ENCODE peak calls at places on chromosomes 2 and 18, in five cellular contexts. One of them, this sample, is unnamed.

GRCh38 chr2:156333951-156334495 is 1.5 kb upstream of the NR4A2 start:
- DNase-seq in cardiac fibroblast: no peak
- DNase-seq in heart right ventricle: peak
- DNase-seq in body of pancreas: peak
- DNase-seq in tibial nerve: no peak
- DNase-seq in this sample: peak

GRCh38 chr18:8705941-8706544 is 687 bp downstream of the MTCL1 start:
- DNase-seq in body of pancreas: peak
- DNase-seq in cardiac fibroblast: no peak
- DNase-seq in tibial nerve: no peak
- DNase-seq in heart right ventricle: no peak
- DNase-seq in this sample: no peak

GRCh38 chr2:187995556-187995955 is 296.1 kb upstream of the GULP1 start:
- DNase-seq in body of pancreas: no peak
- DNase-seq in tibial nerve: no peak
- DNase-seq in cardiac fibroblast: no peak
- DNase-seq in heart right ventricle: no peak
- DNase-seq in this sample: peak

GRCh38 chr2:151040036-151040435 is 221.6 kb downstream of the RBM43 start:
- DNase-seq in body of pancreas: no peak
- DNase-seq in heart right ventricle: no peak
- DNase-seq in cardiac fibroblast: peak
- DNase-seq in tibial nerve: no peak
- DNase-seq in this sample: no peak

GRCh38 chr2:20646446-20646845 is 4.5 kb downstream of the HS1BP3 start:
- DNase-seq in body of pancreas: no peak
- DNase-seq in tibial nerve: no peak
- DNase-seq in cardiac fibroblast: no peak
- DNase-seq in heart right ventricle: no peak
- DNase-seq in this sample: no peak

GRCh38 chr2:20562540-20563225 is 88.2 kb downstream of the HS1BP3 start:
- DNase-seq in cardiac fibroblast: no peak
- DNase-seq in body of pancreas: no peak
- DNase-seq in tibial nerve: no peak
- DNase-seq in heart right ventricle: no peak
- DNase-seq in this sample: no peak

GRCh38 chr2:60234274-60234976 is 319.0 kb downstream of the BCL11A start:
- DNase-seq in tibial nerve: no peak
- DNase-seq in cardiac fibroblast: no peak
- DNase-seq in body of pancreas: no peak
- DNase-seq in heart right ventricle: no peak
- DNase-seq in this sample: no peak

GRCh38 chr2:96341641-96342040 is 6.1 kb downstream of the NCAPH start:
- DNase-seq in heart right ventricle: no peak
- DNase-seq in tibial nerve: no peak
- DNase-seq in cardiac fibroblast: no peak
- DNase-seq in body of pancreas: no peak
- DNase-seq in this sample: no peak

GRCh38 chr18:69885841-69886531 is 61.7 kb downstream of the CD226 start:
- DNase-seq in body of pancreas: no peak
- DNase-seq in cardiac fibroblast: no peak
- DNase-seq in heart right ventricle: no peak
- DNase-seq in tibial nerve: no peak
- DNase-seq in this sample: peak

GRCh38 chr2:162782138-162782537 is 56.4 kb downstream of the KCNH7 start:
- DNase-seq in body of pancreas: no peak
- DNase-seq in tibial nerve: no peak
- DNase-seq in cardiac fibroblast: no peak
- DNase-seq in heart right ventricle: no peak
- DNase-seq in this sample: no peak

GRCh38 chr2:96093528-96093927 is 22.8 kb downstream of the ADRA2B start:
- DNase-seq in cardiac fibroblast: no peak
- DNase-seq in heart right ventricle: no peak
- DNase-seq in tibial nerve: no peak
- DNase-seq in body of pancreas: no peak
- DNase-seq in this sample: no peak

GRCh38 chr2:117360586-117360985 is 453.9 kb upstream of the DDX18 start:
- DNase-seq in cardiac fibroblast: no peak
- DNase-seq in tibial nerve: no peak
- DNase-seq in body of pancreas: no peak
- DNase-seq in heart right ventricle: no peak
- DNase-seq in this sample: no peak

GRCh38 chr18:63208676-63209075 is 110.9 kb downstream of the BCL2 start:
- DNase-seq in cardiac fibroblast: no peak
- DNase-seq in heart right ventricle: peak
- DNase-seq in tibial nerve: no peak
- DNase-seq in body of pancreas: no peak
- DNase-seq in this sample: no peak

GRCh38 chr2:209331291-209331844 is 92.5 kb upstream of the MAP2 start:
- DNase-seq in heart right ventricle: no peak
- DNase-seq in cardiac fibroblast: peak
- DNase-seq in body of pancreas: no peak
- DNase-seq in tibial nerve: no peak
- DNase-seq in this sample: peak

GRCh38 chr2:179239194-179239593 is 25.4 kb downstream of the SESTD1 start:
- DNase-seq in tibial nerve: no peak
- DNase-seq in body of pancreas: no peak
- DNase-seq in heart right ventricle: no peak
- DNase-seq in cardiac fibroblast: no peak
- DNase-seq in this sample: no peak

GRCh38 chr2:153163055-153163454 is 315.5 kb downstream of the RPRM start:
- DNase-seq in tibial nerve: no peak
- DNase-seq in heart right ventricle: no peak
- DNase-seq in body of pancreas: no peak
- DNase-seq in cardiac fibroblast: no peak
- DNase-seq in this sample: peak

GRCh38 chr2:217703999-217704398 is 298.8 kb downstream of the TNS1 start:
- DNase-seq in cardiac fibroblast: no peak
- DNase-seq in heart right ventricle: no peak
- DNase-seq in tibial nerve: no peak
- DNase-seq in body of pancreas: no peak
- DNase-seq in this sample: no peak

GRCh38 chr2:218021536-218022071 is 18.8 kb upstream of the TNS1 start:
- DNase-seq in heart right ventricle: peak
- DNase-seq in tibial nerve: no peak
- DNase-seq in cardiac fibroblast: no peak
- DNase-seq in body of pancreas: peak
- DNase-seq in this sample: no peak

GRCh38 chr2:213080969-213081617 is 70.3 kb downstream of the IKZF2 start:
- DNase-seq in cardiac fibroblast: no peak
- DNase-seq in body of pancreas: no peak
- DNase-seq in heart right ventricle: no peak
- DNase-seq in tibial nerve: no peak
- DNase-seq in this sample: no peak

GRCh38 chr2:224360801-224361251 is 41.1 kb downstream of the FAM124B start:
- DNase-seq in heart right ventricle: no peak
- DNase-seq in body of pancreas: no peak
- DNase-seq in cardiac fibroblast: peak
- DNase-seq in tibial nerve: no peak
- DNase-seq in this sample: no peak

GRCh38 chr2:224354631-224355211 is 47.2 kb downstream of the FAM124B start:
- DNase-seq in body of pancreas: no peak
- DNase-seq in heart right ventricle: no peak
- DNase-seq in cardiac fibroblast: peak
- DNase-seq in tibial nerve: no peak
- DNase-seq in this sample: no peak

GRCh38 chr2:224359569-224359968 is 42.3 kb downstream of the FAM124B start:
- DNase-seq in heart right ventricle: no peak
- DNase-seq in cardiac fibroblast: peak
- DNase-seq in body of pancreas: no peak
- DNase-seq in tibial nerve: no peak
- DNase-seq in this sample: peak

GRCh38 chr2:224362094-224362493 is 39.8 kb downstream of the FAM124B start:
- DNase-seq in body of pancreas: no peak
- DNase-seq in cardiac fibroblast: no peak
- DNase-seq in heart right ventricle: no peak
- DNase-seq in tibial nerve: no peak
- DNase-seq in this sample: no peak

GRCh38 chr2:224357098-224357901 is 44.6 kb downstream of the FAM124B start:
- DNase-seq in body of pancreas: peak
- DNase-seq in cardiac fibroblast: peak
- DNase-seq in heart right ventricle: peak
- DNase-seq in tibial nerve: peak
- DNase-seq in this sample: peak
- TF ChIP-seq CTCF in body of pancreas: peak
- TF ChIP-seq CTCF in cardiac fibroblast: peak
- TF ChIP-seq CTCF in heart right ventricle: peak
- TF ChIP-seq CTCF in tibial nerve: peak
- TF ChIP-seq CTCF in this sample: peak

GRCh38 chr2:238439093-238439849 is 12.5 kb downstream of the ASB1 start:
- DNase-seq in body of pancreas: no peak
- DNase-seq in tibial nerve: no peak
- DNase-seq in cardiac fibroblast: peak
- DNase-seq in heart right ventricle: no peak
- DNase-seq in this sample: no peak
- H3K4me3 ChIP-seq in body of pancreas: no peak
- H3K4me3 ChIP-seq in tibial nerve: no peak
- H3K4me3 ChIP-seq in cardiac fibroblast: no peak
- H3K4me3 ChIP-seq in heart right ventricle: peak
- H3K4me3 ChIP-seq in this sample: no peak

GRCh38 chr2:64329848-64330247 is 124.1 kb upstream of the LGALSL start:
- DNase-seq in heart right ventricle: peak
- DNase-seq in cardiac fibroblast: peak
- DNase-seq in tibial nerve: no peak
- DNase-seq in body of pancreas: no peak
- DNase-seq in this sample: no peak
- TF ChIP-seq CTCF in heart right ventricle: no peak
- TF ChIP-seq CTCF in cardiac fibroblast: no peak
- TF ChIP-seq CTCF in tibial nerve: no peak
- TF ChIP-seq CTCF in body of pancreas: no peak
- TF ChIP-seq CTCF in this sample: no peak

GRCh38 chr2:24866946-24867345 is 53.1 kb downstream of the ADCY3 start:
- DNase-seq in tibial nerve: no peak
- DNase-seq in heart right ventricle: no peak
- DNase-seq in body of pancreas: no peak
- DNase-seq in cardiac fibroblast: no peak
- DNase-seq in this sample: no peak
- H3K4me3 ChIP-seq in tibial nerve: no peak
- H3K4me3 ChIP-seq in heart right ventricle: no peak
- H3K4me3 ChIP-seq in body of pancreas: no peak
- H3K4me3 ChIP-seq in cardiac fibroblast: no peak
- H3K4me3 ChIP-seq in this sample: no peak

DNA sequence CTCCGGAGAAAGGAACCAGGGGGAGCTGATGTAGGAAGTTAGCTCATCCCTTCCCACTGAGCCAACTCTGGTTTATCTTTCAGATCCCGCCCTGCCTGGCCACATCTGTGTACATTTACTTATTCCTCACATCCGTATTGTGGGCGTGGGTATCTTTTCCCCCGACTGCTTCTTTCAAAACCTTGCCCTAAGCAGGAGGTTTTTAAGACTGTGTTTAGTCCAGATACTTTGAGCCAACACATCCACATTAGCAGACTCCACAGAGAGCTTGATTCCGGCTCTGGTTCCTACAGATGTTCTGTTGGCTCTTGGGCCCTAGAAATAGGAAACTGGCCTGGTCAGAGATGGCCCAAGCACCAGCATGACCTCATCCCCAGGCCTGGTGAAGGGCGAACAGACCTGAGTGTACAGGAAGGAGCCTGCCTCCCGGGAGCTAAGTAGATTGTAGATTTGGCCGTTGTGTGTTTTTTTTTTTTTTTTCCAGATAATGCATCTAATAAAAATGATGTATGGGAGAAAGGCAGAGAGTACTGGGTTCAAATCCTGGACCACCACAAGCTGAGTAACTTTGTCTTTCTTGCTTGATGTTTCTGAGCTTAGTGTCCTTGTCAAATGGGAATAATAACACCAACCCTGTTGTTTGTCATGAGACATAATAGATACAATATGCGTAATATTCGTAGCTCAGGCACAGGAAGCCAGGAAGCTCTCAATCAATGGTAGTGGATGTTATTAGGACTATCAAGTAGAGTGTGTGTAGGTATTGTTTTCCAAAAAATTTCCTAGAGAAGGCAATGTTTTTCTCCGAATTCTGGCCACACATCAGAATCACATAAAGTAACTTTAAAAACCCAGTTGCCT is 92.3 kb downstream of the PRKCE start:
- DNase-seq in cardiac fibroblast: peak
- DNase-seq in heart right ventricle: peak
- DNase-seq in body of pancreas: no peak
- DNase-seq in tibial nerve: peak
- DNase-seq in this sample: no peak
- TF ChIP-seq CTCF in cardiac fibroblast: no peak
- TF ChIP-seq CTCF in heart right ventricle: no peak
- TF ChIP-seq CTCF in body of pancreas: no peak
- TF ChIP-seq CTCF in tibial nerve: no peak
- TF ChIP-seq CTCF in this sample: no peak

DNA sequence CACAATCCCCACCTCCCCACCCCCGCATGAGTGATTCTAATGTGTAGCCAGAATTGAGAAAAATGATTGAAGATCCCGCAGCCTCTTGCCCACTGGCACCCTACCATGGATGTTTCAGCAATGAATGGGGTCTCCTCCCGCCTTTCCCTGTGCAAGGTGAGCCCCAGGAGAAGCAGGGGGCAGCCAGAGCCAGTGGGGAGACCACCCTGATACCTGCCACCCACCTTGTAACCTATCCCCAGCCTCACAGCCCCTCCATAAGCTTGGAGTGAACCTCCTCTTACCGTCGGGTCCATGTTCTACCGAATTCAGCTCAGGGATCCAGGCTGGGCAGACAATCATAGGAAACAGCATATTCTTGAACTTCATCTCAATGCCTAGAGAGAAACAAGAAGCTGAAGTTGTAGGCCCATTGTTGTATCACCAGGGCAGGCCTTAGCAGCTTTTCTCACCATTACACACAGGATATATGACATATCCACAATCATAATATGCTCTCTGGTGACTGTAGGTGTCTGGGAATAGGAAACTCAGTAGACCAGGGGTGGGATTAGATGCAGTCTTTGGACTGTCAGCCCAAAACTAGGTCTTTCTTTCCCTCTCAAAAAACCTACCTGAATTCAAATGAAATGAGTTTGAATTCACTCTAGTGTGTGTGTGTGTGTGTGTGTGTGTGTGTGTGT is 30.9 kb downstream of the XDH start:
- DNase-seq in tibial nerve: no peak
- DNase-seq in body of pancreas: no peak
- DNase-seq in cardiac fibroblast: no peak
- DNase-seq in heart right ventricle: no peak
- DNase-seq in this sample: no peak
- H3K4me3 ChIP-seq in tibial nerve: no peak
- H3K4me3 ChIP-seq in body of pancreas: no peak
- H3K4me3 ChIP-seq in cardiac fibroblast: no peak
- H3K4me3 ChIP-seq in heart right ventricle: no peak
- H3K4me3 ChIP-seq in this sample: no peak

This sample was measured in GM12865.